ENCODE peak calls at places on chromosome 5, in seven cellular contexts. One of them, this sample, is unnamed.

GRCh38 chr5:108564441-108564840 is 182.5 kb upstream of the FBXL17 start:
- DNase-seq in HCT116: no peak
- DNase-seq in K562: no peak
- DNase-seq in HepG2: no peak
- DNase-seq in SK-N-SH: no peak
- DNase-seq in GM12878: no peak
- DNase-seq in H1: no peak
- DNase-seq in this sample: no peak

GRCh38 chr5:146176805-146177204 is 5.6 kb downstream of the LARS1 start:
- DNase-seq in HCT116: no peak
- DNase-seq in K562: no peak
- DNase-seq in HepG2: no peak
- DNase-seq in SK-N-SH: no peak
- DNase-seq in GM12878: no peak
- DNase-seq in H1: no peak
- DNase-seq in this sample: no peak

GRCh38 chr5:95859327-95860060 is 37.0 kb upstream of the GLRX start:
- DNase-seq in HCT116: no peak
- DNase-seq in K562: no peak
- DNase-seq in HepG2: no peak
- DNase-seq in SK-N-SH: no peak
- DNase-seq in GM12878: no peak
- DNase-seq in H1: no peak
- DNase-seq in this sample: no peak

GRCh38 chr5:95858023-95858461 is 35.5 kb upstream of the GLRX start:
- DNase-seq in HCT116: no peak
- DNase-seq in K562: no peak
- DNase-seq in HepG2: peak; percentile 32
- DNase-seq in SK-N-SH: no peak
- DNase-seq in GM12878: no peak
- DNase-seq in H1: no peak
- DNase-seq in this sample: no peak

GRCh38 chr5:138884094-138884493 is 9.0 kb upstream of the LRRTM2 start:
- DNase-seq in HCT116: no peak
- DNase-seq in K562: no peak
- DNase-seq in HepG2: no peak
- DNase-seq in SK-N-SH: no peak
- DNase-seq in GM12878: no peak
- DNase-seq in H1: no peak
- DNase-seq in this sample: no peak

GRCh38 chr5:41068169-41068568 is 3.0 kb downstream of the MROH2B start:
- DNase-seq in HCT116: no peak
- DNase-seq in K562: peak; percentile 7
- DNase-seq in HepG2: no peak
- DNase-seq in SK-N-SH: no peak
- DNase-seq in GM12878: no peak
- DNase-seq in H1: no peak
- DNase-seq in this sample: no peak

GRCh38 chr5:172958268-172959046 is 767 bp upstream of the RPL26L1 start:
- DNase-seq in HCT116: peak; percentile 29
- DNase-seq in K562: peak; percentile 80
- DNase-seq in HepG2: peak; percentile 47
- DNase-seq in SK-N-SH: peak; percentile 95
- DNase-seq in GM12878: no peak
- DNase-seq in H1: peak; percentile 33
- DNase-seq in this sample: peak; percentile 74

GRCh38 chr5:9054821-9055589 is 490.9 kb downstream of the SEMA5A start:
- DNase-seq in HCT116: no peak
- DNase-seq in K562: no peak
- DNase-seq in HepG2: no peak
- DNase-seq in SK-N-SH: no peak
- DNase-seq in GM12878: no peak
- DNase-seq in H1: no peak
- DNase-seq in this sample: no peak

GRCh38 chr5:107952450-107952849 is 281.7 kb upstream of the EFNA5 start:
- DNase-seq in HCT116: no peak
- DNase-seq in K562: no peak
- DNase-seq in HepG2: no peak
- DNase-seq in SK-N-SH: no peak
- DNase-seq in GM12878: no peak
- DNase-seq in H1: no peak
- DNase-seq in this sample: no peak

GRCh38 chr5:94103507-94104245 is 362.3 kb upstream of the POU5F2 start:
- DNase-seq in HCT116: no peak
- DNase-seq in K562: peak; percentile 32
- DNase-seq in HepG2: no peak
- DNase-seq in SK-N-SH: no peak
- DNase-seq in GM12878: no peak
- DNase-seq in H1: no peak
- DNase-seq in this sample: no peak

GRCh38 chr5:171155621-171156020 is 153.4 kb upstream of the TLX3 start:
- DNase-seq in HCT116: no peak
- DNase-seq in K562: no peak
- DNase-seq in HepG2: no peak
- DNase-seq in SK-N-SH: no peak
- DNase-seq in GM12878: no peak
- DNase-seq in H1: no peak
- DNase-seq in this sample: no peak

GRCh38 chr5:17147225-17148120 is 70.0 kb upstream of the BASP1 start:
- DNase-seq in HCT116: no peak
- DNase-seq in K562: no peak
- DNase-seq in HepG2: no peak
- DNase-seq in SK-N-SH: no peak
- DNase-seq in GM12878: no peak
- DNase-seq in H1: no peak
- DNase-seq in this sample: no peak
- TF ChIP-seq JUND in HCT116: no peak
- TF ChIP-seq JUND in K562: no peak
- TF ChIP-seq JUND in HepG2: no peak
- TF ChIP-seq JUND in SK-N-SH: no peak
- TF ChIP-seq JUND in GM12878: no peak
- TF ChIP-seq JUND in H1: no peak
- TF ChIP-seq JUND in this sample: no peak

GRCh38 chr5:132100672-132101261 is 27.2 kb downstream of the CSF2 start:
- DNase-seq in HCT116: no peak
- DNase-seq in K562: no peak
- DNase-seq in HepG2: no peak
- DNase-seq in SK-N-SH: no peak
- DNase-seq in GM12878: peak; percentile 75
- DNase-seq in H1: no peak
- DNase-seq in this sample: no peak

GRCh38 chr5:132102944-132103343 is 29.4 kb downstream of the CSF2 start:
- DNase-seq in HCT116: no peak
- DNase-seq in K562: no peak
- DNase-seq in HepG2: no peak
- DNase-seq in SK-N-SH: no peak
- DNase-seq in GM12878: no peak
- DNase-seq in H1: no peak
- DNase-seq in this sample: no peak

GRCh38 chr5:132103380-132103951 is 29.9 kb downstream of the CSF2 start:
- DNase-seq in HCT116: peak; percentile 86
- DNase-seq in K562: peak; percentile 89
- DNase-seq in HepG2: peak; percentile 48
- DNase-seq in SK-N-SH: peak; percentile 43
- DNase-seq in GM12878: peak; percentile 78
- DNase-seq in H1: no peak
- DNase-seq in this sample: no peak

GRCh38 chr5:132101385-132101880 is 27.8 kb downstream of the CSF2 start:
- DNase-seq in HCT116: no peak
- DNase-seq in K562: no peak
- DNase-seq in HepG2: no peak
- DNase-seq in SK-N-SH: no peak
- DNase-seq in GM12878: no peak
- DNase-seq in H1: no peak
- DNase-seq in this sample: no peak

GRCh38 chr5:132102101-132102701 is 28.6 kb downstream of the CSF2 start:
- DNase-seq in HCT116: no peak
- DNase-seq in K562: no peak
- DNase-seq in HepG2: no peak
- DNase-seq in SK-N-SH: no peak
- DNase-seq in GM12878: no peak
- DNase-seq in H1: no peak
- DNase-seq in this sample: no peak
- TF ChIP-seq JUND in HCT116: no peak
- TF ChIP-seq JUND in K562: no peak
- TF ChIP-seq JUND in HepG2: no peak
- TF ChIP-seq JUND in SK-N-SH: no peak
- TF ChIP-seq JUND in GM12878: no peak
- TF ChIP-seq JUND in H1: no peak
- TF ChIP-seq JUND in this sample: no peak

GRCh38 chr5:25339541-25339940 is 694.8 kb upstream of the CDH10 start:
- DNase-seq in HCT116: no peak
- DNase-seq in K562: no peak
- DNase-seq in HepG2: no peak
- DNase-seq in SK-N-SH: no peak
- DNase-seq in GM12878: no peak
- DNase-seq in H1: no peak
- DNase-seq in this sample: no peak

DNA sequence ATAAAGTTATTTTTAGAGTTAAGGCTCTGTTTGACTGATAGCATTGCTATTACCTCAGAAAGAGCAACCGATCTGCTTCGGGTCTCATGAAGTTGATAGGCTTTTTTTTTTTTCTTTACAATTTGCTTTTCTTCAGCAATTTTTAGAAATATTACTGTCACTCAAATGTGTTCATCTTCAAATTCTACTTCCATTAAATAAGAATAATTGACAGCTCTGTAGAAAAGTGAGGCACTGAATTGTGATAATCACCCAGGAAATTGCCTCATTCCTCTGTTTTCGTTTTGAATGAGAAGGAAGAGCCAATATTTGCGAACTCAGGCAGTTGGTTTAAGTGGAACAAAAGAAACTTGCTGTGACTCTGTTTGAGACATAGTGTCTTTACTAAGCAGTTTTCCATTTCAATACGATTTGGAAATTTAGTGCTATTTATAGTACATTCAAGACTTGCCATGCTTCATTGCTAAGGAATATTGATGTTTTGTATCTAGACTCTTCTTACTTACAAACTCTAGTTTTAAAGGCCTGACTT is 700.5 kb upstream of the CDH10 start:
- DNase-seq in HCT116: no peak
- DNase-seq in K562: no peak
- DNase-seq in HepG2: no peak
- DNase-seq in SK-N-SH: no peak
- DNase-seq in GM12878: no peak
- DNase-seq in H1: no peak
- DNase-seq in this sample: no peak
- TF ChIP-seq JUND in HCT116: no peak
- TF ChIP-seq JUND in K562: no peak
- TF ChIP-seq JUND in HepG2: no peak
- TF ChIP-seq JUND in SK-N-SH: no peak
- TF ChIP-seq JUND in GM12878: no peak
- TF ChIP-seq JUND in H1: no peak
- TF ChIP-seq JUND in this sample: no peak

DNA sequence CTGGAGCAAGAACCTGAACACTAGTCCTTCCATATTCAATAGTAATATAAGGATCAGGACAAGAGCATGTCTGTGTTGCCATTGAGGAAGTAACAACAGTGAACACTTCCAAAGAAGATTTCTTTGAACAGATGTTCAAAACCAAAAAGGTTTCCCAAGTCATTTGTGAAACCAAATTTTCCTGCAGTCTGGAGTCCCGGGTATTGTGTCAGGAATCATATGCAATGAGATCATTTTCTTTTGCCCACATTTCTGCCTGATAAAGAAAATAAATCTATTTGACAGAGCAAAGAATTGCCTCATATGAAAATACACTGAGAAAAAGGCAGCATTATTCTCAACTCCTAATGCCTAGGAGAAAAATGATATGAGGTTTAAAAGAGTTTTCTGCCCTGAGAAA is 151.7 kb downstream of the SNX18 start:
- DNase-seq in HCT116: no peak
- DNase-seq in K562: no peak
- DNase-seq in HepG2: no peak
- DNase-seq in SK-N-SH: no peak
- DNase-seq in GM12878: no peak
- DNase-seq in H1: no peak
- DNase-seq in this sample: no peak
- TF ChIP-seq JUND in HCT116: no peak
- TF ChIP-seq JUND in K562: no peak
- TF ChIP-seq JUND in HepG2: no peak
- TF ChIP-seq JUND in SK-N-SH: no peak
- TF ChIP-seq JUND in GM12878: no peak
- TF ChIP-seq JUND in H1: no peak
- TF ChIP-seq JUND in this sample: no peak

GRCh38 chr5:893137-893506 is 438 bp downstream of the TRIP13 start:
- DNase-seq in HCT116: no peak
- DNase-seq in K562: peak; percentile 20
- DNase-seq in HepG2: no peak
- DNase-seq in SK-N-SH: peak; percentile 62
- DNase-seq in GM12878: no peak
- DNase-seq in H1: no peak
- DNase-seq in this sample: no peak
- TF ChIP-seq JUND in HCT116: no peak
- TF ChIP-seq JUND in K562: no peak
- TF ChIP-seq JUND in HepG2: no peak
- TF ChIP-seq JUND in SK-N-SH: no peak
- TF ChIP-seq JUND in GM12878: no peak
- TF ChIP-seq JUND in H1: no peak
- TF ChIP-seq JUND in this sample: no peak

This sample was measured in T47D.